ENCODE peak calls at places on chromosomes 1 and 21, in five cellular contexts. One of them, this sample, is unnamed.

GRCh38 chr1:116376734-116377096 is 3.7 kb downstream of the ATP1A1 start:
- DNase-seq in transverse colon: no peak
- DNase-seq in sigmoid colon: no peak
- DNase-seq in breast epithelium: no peak
- DNase-seq in PC-9: no peak
- DNase-seq in this sample: no peak

GRCh38 chr1:218880484-218881060 is 293.1 kb upstream of the LYPLAL1 start:
- DNase-seq in transverse colon: no peak
- DNase-seq in sigmoid colon: no peak
- DNase-seq in breast epithelium: no peak
- DNase-seq in PC-9: no peak
- DNase-seq in this sample: no peak

GRCh38 chr1:46522184-46522968 is 29.1 kb downstream of the KNCN start:
- DNase-seq in transverse colon: peak; percentile 30
- DNase-seq in sigmoid colon: no peak
- DNase-seq in breast epithelium: peak; percentile 60
- DNase-seq in PC-9: peak; percentile 81
- DNase-seq in this sample: no peak

GRCh38 chr1:45883633-45884032 is 80.2 kb downstream of the MAST2 start:
- DNase-seq in transverse colon: no peak
- DNase-seq in sigmoid colon: no peak
- DNase-seq in breast epithelium: no peak
- DNase-seq in PC-9: no peak
- DNase-seq in this sample: no peak

GRCh38 chr1:181175955-181176354 is 87.5 kb downstream of the IER5 start:
- DNase-seq in transverse colon: no peak
- DNase-seq in sigmoid colon: no peak
- DNase-seq in breast epithelium: no peak
- DNase-seq in PC-9: no peak
- DNase-seq in this sample: no peak

GRCh38 chr1:17181785-17182464 is 23.0 kb upstream of the PADI1 start:
- DNase-seq in transverse colon: no peak
- DNase-seq in sigmoid colon: no peak
- DNase-seq in breast epithelium: no peak
- DNase-seq in PC-9: no peak
- DNase-seq in this sample: no peak

GRCh38 chr1:182192215-182192614 is 130.7 kb upstream of the ZNF648 start:
- DNase-seq in transverse colon: no peak
- DNase-seq in sigmoid colon: no peak
- DNase-seq in breast epithelium: no peak
- DNase-seq in PC-9: no peak
- DNase-seq in this sample: no peak

GRCh38 chr21:26067836-26068401 is 102.7 kb downstream of the APP start:
- DNase-seq in transverse colon: no peak
- DNase-seq in sigmoid colon: no peak
- DNase-seq in breast epithelium: no peak
- DNase-seq in PC-9: no peak
- DNase-seq in this sample: no peak

GRCh38 chr21:43721939-43722338 is 3.0 kb downstream of the PDXK start:
- DNase-seq in transverse colon: no peak
- DNase-seq in sigmoid colon: no peak
- DNase-seq in breast epithelium: no peak
- DNase-seq in PC-9: no peak
- DNase-seq in this sample: no peak

GRCh38 chr1:56081151-56081550 is 498.2 kb downstream of the PLPP3 start:
- DNase-seq in transverse colon: peak; percentile 13
- DNase-seq in sigmoid colon: peak; percentile 71
- DNase-seq in breast epithelium: no peak
- DNase-seq in PC-9: no peak
- DNase-seq in this sample: no peak

GRCh38 chr1:17441265-17441992 is 2.0 kb upstream of the RCC2 start:
- DNase-seq in transverse colon: no peak
- DNase-seq in sigmoid colon: no peak
- DNase-seq in breast epithelium: no peak
- DNase-seq in PC-9: peak; percentile 71
- DNase-seq in this sample: no peak

GRCh38 chr1:19786988-19787423 is 12.7 kb downstream of the TMCO4 start:
- DNase-seq in transverse colon: peak; percentile 44
- DNase-seq in sigmoid colon: no peak
- DNase-seq in breast epithelium: peak; percentile 71
- DNase-seq in PC-9: peak; percentile 54
- DNase-seq in this sample: no peak
- H3K4me3 ChIP-seq in transverse colon: no peak overlapping the region
- H3K4me3 ChIP-seq in sigmoid colon: no peak overlapping the region
- H3K4me3 ChIP-seq in breast epithelium: no peak overlapping the region
- H3K4me3 ChIP-seq in PC-9: no peak overlapping the region
- H3K4me3 ChIP-seq in this sample: no peak overlapping the region

DNA sequence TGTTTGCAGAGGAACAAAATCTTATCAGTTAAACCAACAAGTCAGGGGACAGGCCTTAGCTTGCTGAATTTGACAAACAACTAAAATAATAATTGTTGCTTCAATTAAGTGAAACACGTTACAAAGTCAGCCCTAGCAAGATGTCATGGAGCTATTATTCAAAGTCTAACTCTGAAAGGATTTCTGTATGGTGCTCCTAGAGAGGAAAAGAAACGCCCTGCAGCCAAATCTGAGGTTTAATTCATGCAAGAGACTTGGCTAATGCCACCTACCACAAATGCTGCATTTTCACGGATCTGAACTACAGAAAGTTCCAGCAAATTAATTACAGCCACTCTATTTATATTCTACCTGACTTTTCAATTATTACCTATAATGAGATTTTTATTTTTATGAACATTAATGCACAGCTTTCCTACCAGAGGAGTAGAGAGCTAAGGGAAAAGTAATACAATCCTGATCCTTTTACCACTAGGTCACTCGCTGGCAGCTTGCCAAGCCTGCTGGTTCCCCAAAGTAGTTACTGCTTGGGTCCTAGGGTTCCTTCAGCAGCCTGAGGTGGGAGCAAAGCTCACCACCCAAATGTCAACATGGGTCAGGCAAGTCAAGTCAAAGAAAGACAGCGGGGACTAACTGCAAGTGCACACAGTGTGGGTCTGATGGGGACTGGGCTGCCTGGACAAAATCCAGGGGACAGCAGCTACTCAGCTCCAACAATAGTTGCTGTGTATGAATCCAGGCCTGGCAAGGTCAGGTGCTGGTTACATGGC is 8.5 kb downstream of the COLGALT2 start:
- DNase-seq in transverse colon: no peak
- DNase-seq in sigmoid colon: no peak
- DNase-seq in breast epithelium: no peak
- DNase-seq in PC-9: no peak
- DNase-seq in this sample: no peak
- H3K4me3 ChIP-seq in transverse colon: no peak overlapping the region
- H3K4me3 ChIP-seq in sigmoid colon: no peak overlapping the region
- H3K4me3 ChIP-seq in breast epithelium: no peak overlapping the region
- H3K4me3 ChIP-seq in PC-9: no peak overlapping the region
- H3K4me3 ChIP-seq in this sample: no peak overlapping the region

GRCh38 chr1:221429262-221429661 is 312.6 kb downstream of the DUSP10 start:
- DNase-seq in transverse colon: no peak
- DNase-seq in sigmoid colon: no peak
- DNase-seq in breast epithelium: no peak
- DNase-seq in PC-9: no peak
- DNase-seq in this sample: no peak
- H3K4me3 ChIP-seq in transverse colon: no peak overlapping the region
- H3K4me3 ChIP-seq in sigmoid colon: no peak overlapping the region
- H3K4me3 ChIP-seq in breast epithelium: no peak overlapping the region
- H3K4me3 ChIP-seq in PC-9: no peak overlapping the region
- H3K4me3 ChIP-seq in this sample: no peak overlapping the region

DNA sequence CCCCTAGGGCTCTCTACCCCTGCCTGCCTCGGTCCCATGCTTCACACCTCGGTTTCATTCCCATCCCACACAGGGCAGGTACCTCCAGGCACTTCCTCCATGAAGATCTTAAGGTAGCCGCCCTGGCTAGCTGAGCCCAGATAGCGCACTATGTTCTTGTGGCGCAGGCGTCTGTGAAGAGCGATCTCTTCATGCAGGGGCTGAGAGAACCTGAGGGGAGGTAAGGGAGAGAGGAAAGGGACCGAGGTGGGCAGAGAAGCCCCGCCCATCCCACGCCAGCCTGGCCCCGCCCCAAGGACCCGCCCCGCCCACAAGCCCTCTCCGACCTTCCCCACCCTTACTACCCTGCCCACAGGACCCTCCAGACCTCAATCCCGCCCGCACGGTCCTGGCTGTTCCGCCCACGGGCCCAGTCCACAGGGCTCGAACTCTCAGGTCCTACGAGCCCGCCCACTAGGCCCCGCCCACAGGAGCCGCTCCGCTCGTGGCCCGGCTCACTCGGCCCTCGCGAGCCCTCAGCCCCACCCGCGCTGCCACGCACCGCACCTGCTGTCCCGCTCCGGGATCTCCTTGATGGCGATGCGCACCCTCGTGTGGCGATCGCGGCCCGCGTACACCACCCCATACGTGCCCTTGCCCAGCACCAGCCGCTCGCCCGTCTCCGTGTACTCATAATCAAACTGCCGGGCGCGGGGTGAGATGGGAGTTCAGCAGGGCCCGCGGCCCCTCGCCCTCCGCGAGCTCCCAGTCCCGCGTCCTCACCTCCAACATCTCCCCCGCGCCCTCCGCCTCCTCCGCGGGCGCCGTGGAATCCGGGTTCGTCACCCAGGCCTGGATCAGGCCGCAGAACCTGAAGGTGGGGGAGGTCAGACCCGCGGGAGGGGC is 6.4 kb downstream of the MAP3K6 start:
- DNase-seq in transverse colon: peak; percentile 52
- DNase-seq in sigmoid colon: no peak
- DNase-seq in breast epithelium: no peak
- DNase-seq in PC-9: no peak
- DNase-seq in this sample: no peak
- H3K4me3 ChIP-seq in transverse colon: peak overlapping the region; percentile 34
- H3K4me3 ChIP-seq in sigmoid colon: peak overlapping the region; percentile 40
- H3K4me3 ChIP-seq in breast epithelium: no peak overlapping the region
- H3K4me3 ChIP-seq in PC-9: no peak overlapping the region
- H3K4me3 ChIP-seq in this sample: peak overlapping the region; percentile 49

GRCh38 chr1:66331641-66332523 is 202.1 kb upstream of the SGIP1 start:
- DNase-seq in transverse colon: peak; percentile 64
- DNase-seq in sigmoid colon: peak; percentile 82
- DNase-seq in breast epithelium: no peak
- DNase-seq in PC-9: peak; percentile 60
- DNase-seq in this sample: peak; percentile 12

GRCh38 chr1:66333463-66334232 is 200.3 kb upstream of the SGIP1 start:
- DNase-seq in transverse colon: peak; percentile 28
- DNase-seq in sigmoid colon: no peak
- DNase-seq in breast epithelium: no peak
- DNase-seq in PC-9: no peak
- DNase-seq in this sample: no peak

GRCh38 chr1:66334311-66334710 is 199.6 kb upstream of the SGIP1 start:
- DNase-seq in transverse colon: no peak
- DNase-seq in sigmoid colon: no peak
- DNase-seq in breast epithelium: no peak
- DNase-seq in PC-9: no peak
- DNase-seq in this sample: no peak

GRCh38 chr1:66330711-66331110 is 203.2 kb upstream of the SGIP1 start:
- DNase-seq in transverse colon: no peak
- DNase-seq in sigmoid colon: no peak
- DNase-seq in breast epithelium: no peak
- DNase-seq in PC-9: no peak
- DNase-seq in this sample: no peak

GRCh38 chr1:66332524-66332853 is 201.5 kb upstream of the SGIP1 start:
- DNase-seq in transverse colon: no peak
- DNase-seq in sigmoid colon: no peak
- DNase-seq in breast epithelium: no peak
- DNase-seq in PC-9: no peak
- DNase-seq in this sample: no peak
- H3K4me3 ChIP-seq in transverse colon: peak overlapping the region; percentile 36
- H3K4me3 ChIP-seq in sigmoid colon: peak overlapping the region; percentile 54
- H3K4me3 ChIP-seq in breast epithelium: peak overlapping the region; percentile 56
- H3K4me3 ChIP-seq in PC-9: no peak overlapping the region
- H3K4me3 ChIP-seq in this sample: peak overlapping the region; percentile 79

GRCh38 chr1:205301842-205302588 is 19.5 kb downstream of the NUAK2 start:
- DNase-seq in transverse colon: no peak
- DNase-seq in sigmoid colon: no peak
- DNase-seq in breast epithelium: no peak
- DNase-seq in PC-9: no peak
- DNase-seq in this sample: no peak

GRCh38 chr1:205300149-205300548 is 21.4 kb downstream of the NUAK2 start:
- DNase-seq in transverse colon: no peak
- DNase-seq in sigmoid colon: no peak
- DNase-seq in breast epithelium: no peak
- DNase-seq in PC-9: no peak
- DNase-seq in this sample: no peak

GRCh38 chr1:205304046-205304694 is 17.4 kb downstream of the NUAK2 start:
- DNase-seq in transverse colon: no peak
- DNase-seq in sigmoid colon: no peak
- DNase-seq in breast epithelium: no peak
- DNase-seq in PC-9: no peak
- DNase-seq in this sample: no peak

GRCh38 chr1:205303247-205303888 is 18.2 kb downstream of the NUAK2 start:
- DNase-seq in transverse colon: no peak
- DNase-seq in sigmoid colon: no peak
- DNase-seq in breast epithelium: no peak
- DNase-seq in PC-9: no peak
- DNase-seq in this sample: no peak

GRCh38 chr1:205301220-205301821 is 20.2 kb downstream of the NUAK2 start:
- DNase-seq in transverse colon: peak; percentile 51
- DNase-seq in sigmoid colon: no peak
- DNase-seq in breast epithelium: no peak
- DNase-seq in PC-9: peak; percentile 85
- DNase-seq in this sample: no peak
- H3K4me3 ChIP-seq in transverse colon: no peak overlapping the region
- H3K4me3 ChIP-seq in sigmoid colon: no peak overlapping the region
- H3K4me3 ChIP-seq in breast epithelium: no peak overlapping the region
- H3K4me3 ChIP-seq in PC-9: peak overlapping the region; percentile 15
- H3K4me3 ChIP-seq in this sample: no peak overlapping the region

GRCh38 chr1:162633327-162633762 is 1.1 kb downstream of the DDR2 start:
- DNase-seq in transverse colon: no peak
- DNase-seq in sigmoid colon: no peak
- DNase-seq in breast epithelium: no peak
- DNase-seq in PC-9: no peak
- DNase-seq in this sample: no peak
- H3K4me3 ChIP-seq in transverse colon: peak overlapping the region; percentile 27
- H3K4me3 ChIP-seq in sigmoid colon: peak overlapping the region; percentile 55
- H3K4me3 ChIP-seq in breast epithelium: peak overlapping the region; percentile 46
- H3K4me3 ChIP-seq in PC-9: no peak overlapping the region
- H3K4me3 ChIP-seq in this sample: peak overlapping the region; percentile 78

DNA sequence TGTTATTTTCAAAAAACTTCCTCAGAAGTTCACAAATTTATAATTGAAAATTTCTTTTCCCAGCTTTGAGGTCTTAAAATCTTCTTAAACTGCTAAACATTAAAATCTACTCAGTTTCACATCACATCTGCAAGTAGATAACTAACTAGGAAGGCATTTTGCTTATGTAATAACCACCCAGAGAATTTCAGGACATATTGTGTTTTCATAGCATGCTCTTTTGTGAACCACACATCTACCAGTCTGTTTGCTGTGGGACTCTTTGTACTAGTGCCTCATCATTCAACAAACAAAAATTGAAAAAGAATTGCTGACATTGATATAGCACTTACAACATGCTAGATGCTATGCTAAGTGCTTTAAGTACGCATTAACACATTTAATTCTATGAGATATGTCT is 31.6 kb upstream of the C1orf146 start:
- DNase-seq in transverse colon: no peak
- DNase-seq in sigmoid colon: no peak
- DNase-seq in breast epithelium: no peak
- DNase-seq in PC-9: no peak
- DNase-seq in this sample: no peak
- H3K4me3 ChIP-seq in transverse colon: no peak overlapping the region
- H3K4me3 ChIP-seq in sigmoid colon: no peak overlapping the region
- H3K4me3 ChIP-seq in breast epithelium: no peak overlapping the region
- H3K4me3 ChIP-seq in PC-9: no peak overlapping the region
- H3K4me3 ChIP-seq in this sample: no peak overlapping the region

This sample was measured in thoracic aorta.